ENCODE peak calls at places on chromosomes 16 and 17, in six cellular contexts. A is effector memory CD4-positive, alpha-beta T cell; M is psoas muscle; Z is stomach; C is spleen; E is body of pancreas. I is an unnamed sample.

GRCh38 chr17:66715076-66715675 is 119.7 kb upstream of the CACNG5 start:
- DNase-seq in A (no peak), M (no peak), Z (no peak), C (no peak), E (no peak), I (no peak)

GRCh38 chr16:80652441-80652840 is 111.6 kb downstream of the DYNLRB2 start:
- DNase-seq in A (no peak), M (no peak), Z (no peak), C (no peak), E (no peak), I (no peak)

GRCh38 chr17:37701424-37702020 is 43.3 kb downstream of the HNF1B start:
- DNase-seq in A (peak; percentile 5), M (no peak), Z (peak; percentile 63), C (no peak), E (peak; percentile 65), I (peak; percentile 13)

GRCh38 chr16:82694239-82694874 is 67.6 kb downstream of the CDH13 start:
- DNase-seq in A (no peak), M (no peak), Z (no peak), C (no peak), E (no peak), I (no peak)

GRCh38 chr17:9729034-9729650 is 62.2 kb downstream of the DHRS7C start:
- DNase-seq in A (no peak), M (no peak), Z (no peak), C (no peak), E (peak; percentile 18), I (no peak)

GRCh38 chr17:27466748-27467375 is 10.6 kb downstream of the KSR1 start:
- DNase-seq in A (no peak), M (no peak), Z (no peak), C (no peak), E (no peak), I (peak; percentile 64)

GRCh38 chr16:53022374-53022773 is 30.3 kb downstream of the CHD9NB start:
- DNase-seq in A (no peak), M (no peak), Z (peak; percentile 39), C (no peak), E (peak; percentile 33), I (no peak)

GRCh38 chr17:80455328-80455710 is 21.1 kb downstream of the NPTX1 start:
- DNase-seq in A (peak; percentile 36), M (peak; percentile 82), Z (peak; percentile 48), C (no peak), E (peak; percentile 49), I (peak; percentile 64)

GRCh38 chr16:22008215-22009142 is 568 bp downstream of the MOSMO start:
- DNase-seq in A (peak; percentile 3), M (peak; percentile 66), Z (no peak), C (peak; percentile 86), E (peak; percentile 13), I (no peak)

GRCh38 chr16:11797957-11798299 is 870 bp upstream of the ZC3H7A start:
- DNase-seq in A (no peak), M (no peak), Z (no peak), C (peak; percentile 80), E (peak; percentile 33), I (no peak)
- H3K4me1 ChIP-seq in A (peaks cover 46% of the 10 kb centered on the region), M (peaks cover 47% of the 10 kb centered on the region), Z (peaks cover 53% of the 10 kb centered on the region), C (peaks cover 50% of the 10 kb centered on the region), E (peaks cover 48% of the 10 kb centered on the region), I (peaks cover 59% of the 10 kb centered on the region)

GRCh38 chr17:78935419-78936323 is 10.5 kb upstream of the TIMP2 start:
- DNase-seq in A (no peak), M (peak; percentile 85), Z (peak; percentile 41), C (no peak), E (no peak), I (no peak)
- H3K27ac ChIP-seq in A (no peak overlapping the region), M (peak overlapping the region; percentile 86), Z (peak overlapping the region; percentile 90), C (no peak overlapping the region), E (peak overlapping the region; percentile 93), I (no peak overlapping the region)

GRCh38 chr17:68204736-68205135 is 43.1 kb upstream of the AMZ2 start:
- DNase-seq in A (no peak), M (no peak), Z (no peak), C (peak; percentile 83), E (no peak), I (no peak)

GRCh38 chr17:68210570-68210969 is 37.3 kb upstream of the AMZ2 start:
- DNase-seq in A (no peak), M (no peak), Z (no peak), C (no peak), E (no peak), I (no peak)

GRCh38 chr17:68205251-68205807 is 42.5 kb upstream of the AMZ2 start:
- DNase-seq in A (peak; percentile 88), M (peak; percentile 96), Z (peak; percentile 92), C (peak; percentile 99), E (peak; percentile 88), I (peak; percentile 88)

GRCh38 chr17:68207651-68208253 is 40.1 kb upstream of the AMZ2 start:
- DNase-seq in A (no peak), M (no peak), Z (no peak), C (peak; percentile 81), E (no peak), I (no peak)
- H3K4me3 ChIP-seq in A (no peak overlapping the region), M (no peak overlapping the region), Z (no peak overlapping the region), C (no peak overlapping the region), E (no peak overlapping the region), I (no peak overlapping the region)

GRCh38 chr17:65586899-65587298 is 25.5 kb upstream of the AXIN2 start:
- DNase-seq in A (no peak), M (no peak), Z (no peak), C (no peak), E (no peak), I (no peak)

GRCh38 chr17:65588194-65588808 is 26.9 kb upstream of the AXIN2 start:
- DNase-seq in A (no peak), M (no peak), Z (peak; percentile 77), C (no peak), E (peak; percentile 24), I (no peak)

GRCh38 chr17:65587602-65588193 is 26.2 kb upstream of the AXIN2 start:
- DNase-seq in A (no peak), M (no peak), Z (no peak), C (no peak), E (no peak), I (no peak)

GRCh38 chr17:65583921-65584603 is 22.6 kb upstream of the AXIN2 start:
- DNase-seq in A (no peak), M (peak; percentile 56), Z (no peak), C (no peak), E (no peak), I (no peak)

DNA sequence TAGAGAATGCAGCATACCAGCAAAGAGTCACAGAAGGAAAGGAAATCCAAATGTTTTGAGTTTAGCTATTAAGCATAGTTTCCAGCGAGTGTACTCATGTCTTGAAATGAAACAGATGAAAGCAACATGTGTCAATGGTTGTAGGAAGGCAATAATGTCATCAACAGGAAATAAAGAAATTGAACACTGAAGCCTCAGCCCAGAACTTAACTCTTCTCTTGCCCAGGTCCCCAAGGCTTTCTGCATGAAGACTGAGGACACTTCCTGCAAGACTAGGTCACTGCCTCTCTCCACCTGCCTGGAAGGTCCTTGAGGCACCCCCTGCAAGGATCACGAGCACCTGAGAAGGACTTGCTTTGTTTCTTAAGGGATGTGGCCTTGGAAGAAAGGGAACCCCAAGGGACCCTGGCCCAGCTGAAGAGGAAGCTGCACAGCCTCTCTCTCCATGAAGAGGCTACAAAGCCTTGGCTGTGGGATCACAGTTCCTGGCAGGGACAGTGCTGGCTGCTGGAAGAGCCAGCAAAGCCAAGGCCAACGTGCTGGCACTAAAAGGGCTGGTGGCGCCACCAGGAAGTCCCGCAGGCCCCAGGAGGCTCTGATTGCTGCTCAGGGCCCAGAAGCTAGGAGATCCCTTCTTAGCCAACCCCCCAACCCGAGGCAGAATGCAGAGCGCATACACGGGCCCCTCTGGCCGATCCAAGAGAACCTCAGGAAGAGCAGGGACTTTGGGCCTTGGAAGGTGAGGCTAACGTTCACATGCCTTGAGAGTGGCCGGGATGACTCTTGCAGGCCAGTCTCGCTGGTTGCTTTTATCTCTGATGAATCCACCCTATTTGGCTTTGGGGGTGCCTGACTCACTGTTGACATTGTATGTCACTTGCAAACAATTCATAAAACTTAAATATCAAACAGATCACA is 23.4 kb upstream of the AXIN2 start:
- DNase-seq in A (no peak), M (peak; percentile 76), Z (no peak), C (peak; percentile 76), E (peak; percentile 52), I (no peak)
- H3K4me1 ChIP-seq in A (no peaks in the 10 kb centered on the region), M (peaks cover 21% of the 10 kb centered on the region), Z (peaks cover 16% of the 10 kb centered on the region), C (no peaks in the 10 kb centered on the region), E (peaks cover 29% of the 10 kb centered on the region), I (peaks cover 37% of the 10 kb centered on the region)

DNA sequence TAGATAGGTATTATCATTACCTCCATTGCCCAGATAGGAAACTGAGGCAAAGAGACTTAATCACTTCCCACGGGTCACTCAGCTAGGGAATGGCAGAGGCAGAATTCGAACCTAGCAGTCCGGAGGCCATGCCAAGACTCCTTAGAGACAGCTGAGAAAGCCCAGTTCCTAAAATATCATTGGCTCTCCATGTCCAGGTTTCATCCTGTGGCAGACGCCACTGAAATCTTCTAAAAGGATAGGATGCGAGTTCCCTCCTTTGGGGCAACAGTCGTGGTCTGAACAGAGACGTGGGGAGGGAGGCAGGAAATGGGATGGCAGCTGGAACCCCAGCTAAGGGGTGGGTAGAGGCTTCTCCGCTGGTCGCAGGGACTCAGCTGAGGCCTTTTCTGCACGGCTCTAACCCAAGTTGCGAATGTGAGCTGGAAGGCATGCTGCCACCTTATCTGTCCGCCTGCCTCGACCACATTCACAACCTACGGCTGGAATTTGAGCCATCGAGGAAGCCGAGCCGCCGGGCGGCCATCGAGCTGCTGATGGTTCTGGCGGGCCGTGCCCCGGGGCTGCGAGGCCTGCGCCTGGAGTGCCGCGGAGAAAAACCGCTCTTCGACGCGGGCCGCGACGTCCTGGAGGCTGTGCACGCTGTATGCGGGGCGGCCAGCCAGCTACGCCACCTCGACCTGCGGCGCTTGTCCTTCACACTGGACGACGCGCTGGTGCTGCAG is 1.9 kb upstream of the HSF4 start:
- DNase-seq in A (no peak), M (peak; percentile 38), Z (no peak), C (peak; percentile 78), E (no peak), I (no peak)
- H3K27ac ChIP-seq in A (no peak overlapping the region), M (peak overlapping the region; percentile 93), Z (no peak overlapping the region), C (no peak overlapping the region), E (no peak overlapping the region), I (no peak overlapping the region)

GRCh38 chr16:88645455-88645854 is 5.4 kb downstream of the CYBA start:
- DNase-seq in A (no peak), M (no peak), Z (no peak), C (no peak), E (no peak), I (no peak)

GRCh38 chr16:88649195-88649923 is 1.5 kb downstream of the CYBA start:
- DNase-seq in A (no peak), M (no peak), Z (no peak), C (peak; percentile 79), E (no peak), I (no peak)

GRCh38 chr16:88646345-88647034 is 4.4 kb downstream of the CYBA start:
- DNase-seq in A (no peak), M (no peak), Z (no peak), C (peak; percentile 72), E (no peak), I (no peak)

GRCh38 chr16:88645941-88646340 is 4.9 kb downstream of the CYBA start:
- DNase-seq in A (no peak), M (no peak), Z (no peak), C (peak; percentile 74), E (no peak), I (no peak)

GRCh38 chr16:88647178-88648070 is 3.4 kb downstream of the CYBA start:
- DNase-seq in A (no peak), M (no peak), Z (no peak), C (peak; percentile 81), E (no peak), I (no peak)
- H3K4me3 ChIP-seq in A (no peak overlapping the region), M (no peak overlapping the region), Z (no peak overlapping the region), C (no peak overlapping the region), E (no peak overlapping the region), I (no peak overlapping the region)